ENCODE peak calls at places on chromosomes 2 and 18, in four cellular contexts. H is K562, B is IMR-90, W is GM12878. L is an unnamed sample.
A peak's percentile ranks its signal among the peaks of the same experiment; 100 is the strongest.

GRCh38 chr18:9177047-9177446 is 40.5 kb downstream of the ANKRD12 start:
- DNase-seq in H (no peak), B (no peak), W (no peak), L (no peak)

GRCh38 chr18:79402209-79402576 is 6.5 kb downstream of the NFATC1 start:
- DNase-seq in H (no peak), B (no peak), W (no peak), L (no peak)

GRCh38 chr18:9494778-9495302 is 19.5 kb downstream of the RALBP1 start:
- DNase-seq in H (no peak), B (peak; percentile 57), W (peak; percentile 56), L (no peak)

GRCh38 chr18:28189400-28190239 is 12.7 kb upstream of the CDH2 start:
- DNase-seq in H (peak; percentile 18), B (peak; percentile 87), W (peak; percentile 5), L (no peak)

GRCh38 chr2:240926516-240927389 is 20.6 kb downstream of the CROCC2 start:
- DNase-seq in H (no peak), B (peak; percentile 56), W (no peak), L (no peak)

GRCh38 chr2:27442282-27442980 is at the start of gene KRTCAP3:
- DNase-seq in H (peak; percentile 41), B (no peak), W (no peak), L (no peak)

GRCh38 chr2:170710609-170710979 is 4.5 kb upstream of the SP5 start:
- DNase-seq in H (no peak), B (no peak), W (no peak), L (no peak)

GRCh38 chr2:37096568-37096967 is 12.2 kb downstream of the GPATCH11 start:
- DNase-seq in H (no peak), B (no peak), W (no peak), L (no peak)

GRCh38 chr2:101967826-101968498 is 23.8 kb upstream of the IL1R2 start:
- DNase-seq in H (no peak), B (no peak), W (no peak), L (no peak)

GRCh38 chr2:202718614-202719013 is 83.8 kb downstream of the FAM117B start:
- DNase-seq in H (no peak), B (peak; percentile 72), W (no peak), L (peak; percentile 7)
- TF ChIP-seq ELK1 in H (no peak), B (no peak), W (no peak), L (no peak)

DNA sequence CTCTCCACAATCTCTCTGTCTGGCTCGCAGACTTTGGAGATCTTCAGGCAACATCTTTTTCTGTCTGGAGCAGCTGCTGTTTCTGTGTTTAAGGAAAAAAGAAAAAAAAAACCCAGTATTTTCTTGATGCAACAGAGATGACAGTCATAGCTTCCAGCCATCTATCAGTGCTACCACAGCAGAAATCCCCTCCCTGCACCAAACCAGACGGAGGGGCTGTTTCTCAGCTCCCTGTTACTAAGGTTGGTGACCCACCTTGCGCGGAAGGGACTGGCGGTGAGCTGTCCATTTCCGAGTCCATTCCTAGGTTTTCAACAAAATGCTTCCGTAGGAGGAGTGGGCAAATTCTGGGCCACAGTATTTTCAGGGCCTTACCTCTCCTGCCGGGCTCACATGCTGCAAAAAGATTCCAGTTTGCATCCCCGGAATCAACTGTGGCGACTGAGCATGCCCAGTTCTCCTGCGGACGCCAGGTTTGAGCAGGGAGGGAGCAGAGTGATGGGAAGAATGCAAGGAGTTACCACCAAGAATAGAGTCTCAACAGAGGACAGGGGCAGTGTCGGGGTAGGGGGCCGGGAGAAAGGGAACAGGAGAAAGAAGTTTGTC is 1.2 kb downstream of the SLC4A10 start:
- DNase-seq in H (no peak), B (no peak), W (no peak), L (no peak)
- TF ChIP-seq ELK1 in H (no peak), B (no peak), W (no peak), L (no peak)

DNA sequence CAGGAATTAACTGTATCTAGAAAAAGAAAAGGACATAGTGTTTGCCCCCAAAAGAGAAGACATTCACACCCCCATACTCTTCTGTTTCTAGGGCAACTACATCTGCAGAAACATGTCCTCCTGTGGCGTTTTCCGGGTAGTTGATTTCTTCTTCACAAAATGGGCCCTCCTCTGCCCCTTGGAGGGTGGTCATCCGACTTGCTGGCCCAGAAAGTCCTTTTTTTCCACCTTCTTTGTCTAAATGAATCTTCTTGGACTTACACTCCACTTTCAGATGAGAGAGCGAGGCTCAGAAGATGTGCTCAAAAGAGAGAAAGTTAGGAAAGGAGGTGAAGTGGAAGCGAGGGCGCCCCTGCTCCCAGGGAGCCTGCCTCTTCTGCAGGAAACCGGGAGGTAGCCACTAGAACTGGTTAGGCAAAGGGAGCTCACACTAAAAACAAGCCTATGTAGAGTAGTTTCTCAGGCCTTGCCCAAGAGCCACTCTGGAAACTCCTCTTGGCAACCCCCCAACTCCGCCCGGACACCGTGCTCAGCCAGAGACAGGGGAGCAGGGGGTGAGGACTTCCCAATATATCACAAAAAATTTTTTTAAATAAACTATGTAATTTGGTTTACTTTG is 10.2 kb upstream of the SIX3 start:
- DNase-seq in H (no peak), B (no peak), W (no peak), L (no peak)
- TF ChIP-seq ELK1 in H (no peak), B (no peak), W (no peak), L (no peak)

DNA sequence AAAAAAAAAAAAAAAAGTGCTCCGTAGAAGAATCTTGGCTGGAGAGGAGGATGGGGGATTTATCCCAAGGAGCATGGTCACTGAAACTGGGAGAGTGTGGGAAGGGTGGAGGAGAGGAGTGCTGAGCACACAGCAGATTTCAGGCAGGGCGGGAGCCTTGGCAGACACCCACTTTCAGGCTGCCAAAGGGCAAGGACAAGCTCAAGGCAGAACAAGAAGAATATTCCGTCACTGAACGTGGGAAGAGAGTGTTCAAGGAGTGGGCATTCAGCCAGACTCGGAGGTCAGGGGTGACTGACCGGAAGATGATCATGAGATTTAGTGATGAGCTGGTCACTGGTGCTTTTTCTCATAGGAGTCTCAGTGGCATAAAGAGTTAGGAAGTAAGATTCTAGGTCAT is 136.2 kb upstream of the RASGRP3 start:
- DNase-seq in H (no peak), B (no peak), W (no peak), L (no peak)
- TF ChIP-seq ELK1 in H (no peak), B (no peak), W (no peak), L (no peak)

DNA sequence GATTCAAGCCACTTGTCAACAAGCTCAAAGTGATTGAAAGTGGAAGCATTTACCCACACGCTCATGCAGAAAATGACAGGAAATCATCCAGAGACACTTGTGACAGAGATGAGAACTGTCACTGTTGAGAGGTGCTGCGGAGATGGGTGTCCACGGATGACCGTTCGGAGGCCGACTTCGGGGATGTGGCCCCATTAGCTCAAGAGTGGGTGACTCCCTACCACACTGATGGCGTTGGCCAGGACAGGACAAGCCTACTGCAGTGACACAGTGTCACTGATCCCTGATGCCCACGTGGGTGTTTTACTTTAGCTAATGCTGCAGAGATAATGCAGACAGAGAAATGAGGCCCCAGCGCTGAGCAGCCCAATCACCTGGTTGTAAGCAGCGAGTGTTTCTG is 81.5 kb upstream of the YWHAQ start:
- DNase-seq in H (no peak), B (no peak), W (no peak), L (no peak)
- TF ChIP-seq ELK1 in H (no peak), B (no peak), W (no peak), L (no peak)

DNA sequence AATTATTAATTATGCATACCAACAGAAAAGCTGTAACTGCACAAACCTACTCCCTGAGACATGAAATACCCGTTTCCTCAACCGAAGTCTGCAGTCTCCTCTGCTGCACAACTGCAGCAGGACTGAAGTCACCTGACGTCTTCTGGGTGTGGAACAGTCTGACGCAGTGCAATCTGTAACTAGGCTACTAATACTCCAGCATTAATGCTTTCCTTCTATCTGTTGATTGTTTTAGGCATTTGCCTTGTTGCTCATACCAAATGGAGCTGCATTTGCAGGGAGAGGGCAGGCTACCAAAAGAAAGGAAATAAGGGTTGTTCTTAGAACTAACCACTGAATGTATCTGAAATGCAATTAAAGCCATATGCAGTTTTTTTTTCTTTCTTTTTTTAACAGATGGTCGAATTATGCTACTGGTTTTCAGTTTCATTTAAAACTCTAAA is 40.1 kb downstream of the RTN4 start:
- DNase-seq in H (peak; percentile 30), B (peak; percentile 34), W (peak; percentile 60), L (peak; percentile 67)
- TF ChIP-seq ELK1 in H (no peak), B (no peak), W (no peak), L (no peak)